ENCODE peak calls at places on chromosomes 4 and X, in six cellular contexts. J, T, R, Z, S and V are unnamed samples.

GRCh38 chrX:154457491-154458115 is 478 bp upstream of the PLXNA3 start:
- DNase-seq in J (no peak), Z (no peak), T (no peak), R (peak; percentile 38), S (peak; percentile 35), V (peak; percentile 58)

GRCh38 chr4:87545052-87545451 is 15.9 kb upstream of the SPARCL1 start:
- DNase-seq in S (no peak), Z (no peak), R (no peak), T (no peak), J (no peak), V (no peak)

GRCh38 chr4:39032218-39033085 is at the start of gene TMEM156:
- DNase-seq in J (no peak), Z (peak; percentile 80), S (no peak), T (no peak), R (no peak), V (no peak)

GRCh38 chr4:173801876-173802713 is 272.1 kb upstream of the HAND2 start:
- DNase-seq in R (no peak), J (peak; percentile 63), S (no peak), T (no peak), Z (peak; percentile 15), V (no peak)

GRCh38 chrX:104310084-104310483 is 55.4 kb upstream of the ESX1 start:
- DNase-seq in Z (peak; percentile 47), R (no peak), S (no peak), J (peak; percentile 41), T (no peak), V (no peak)

GRCh38 chr4:188297873-188298272 is 158.6 kb downstream of the TRIML1 start:
- DNase-seq in T (peak; percentile 14), S (no peak), R (no peak), J (peak; percentile 6), Z (peak; percentile 85), V (no peak)

GRCh38 chr4:108072300-108072699 is 82.6 kb downstream of the HADH start:
- DNase-seq in Z (no peak), S (no peak), T (no peak), R (no peak), J (no peak), V (no peak)

GRCh38 chrX:95056901-95057300 is 1382.9 kb downstream of the FAM133A start:
- DNase-seq in S (no peak), Z (peak; percentile 4), T (no peak), J (peak; percentile 35), R (no peak), V (no peak)

GRCh38 chr4:7649741-7650531 is 215.2 kb upstream of the PSAPL1 start:
- DNase-seq in R (no peak), S (no peak), T (peak; percentile 81), J (peak; percentile 95), Z (peak; percentile 95), V (no peak)

GRCh38 chr4:186676531-186677158 is 47.0 kb downstream of the FAT1 start:
- DNase-seq in Z (peak; percentile 98), R (no peak), T (peak; percentile 46), S (no peak), J (peak; percentile 89), V (no peak)

GRCh38 chrX:98398542-98398941 is 1514.8 kb downstream of the RPA4 start:
- DNase-seq in R (no peak), T (no peak), Z (no peak), J (no peak), S (no peak), V (no peak)

GRCh38 chr4:68907230-68907629 is 44.4 kb downstream of the UGT2A3 start:
- DNase-seq in S (no peak), R (no peak), T (no peak), Z (no peak), J (no peak), V (no peak)

GRCh38 chr4:68905598-68906237 is 45.9 kb downstream of the UGT2A3 start:
- DNase-seq in S (no peak), T (no peak), Z (no peak), J (no peak), R (peak; percentile 27), V (no peak)

GRCh38 chr4:68906238-68907137 is 45.1 kb downstream of the UGT2A3 start:
- DNase-seq in R (peak; percentile 15), J (no peak), Z (no peak), T (no peak), S (no peak), V (no peak)

GRCh38 chr4:68907788-68908700 is 43.6 kb downstream of the UGT2A3 start:
- DNase-seq in S (no peak), T (no peak), J (no peak), Z (no peak), R (no peak), V (no peak)

GRCh38 chr4:68904786-68905185 is 46.8 kb downstream of the UGT2A3 start:
- DNase-seq in S (no peak), Z (no peak), T (no peak), J (no peak), R (no peak), V (no peak)
- TF ChIP-seq CTCF in S (no peak), Z (no peak), T (no peak), J (no peak), R (peak; percentile 54), V (no peak)

DNA sequence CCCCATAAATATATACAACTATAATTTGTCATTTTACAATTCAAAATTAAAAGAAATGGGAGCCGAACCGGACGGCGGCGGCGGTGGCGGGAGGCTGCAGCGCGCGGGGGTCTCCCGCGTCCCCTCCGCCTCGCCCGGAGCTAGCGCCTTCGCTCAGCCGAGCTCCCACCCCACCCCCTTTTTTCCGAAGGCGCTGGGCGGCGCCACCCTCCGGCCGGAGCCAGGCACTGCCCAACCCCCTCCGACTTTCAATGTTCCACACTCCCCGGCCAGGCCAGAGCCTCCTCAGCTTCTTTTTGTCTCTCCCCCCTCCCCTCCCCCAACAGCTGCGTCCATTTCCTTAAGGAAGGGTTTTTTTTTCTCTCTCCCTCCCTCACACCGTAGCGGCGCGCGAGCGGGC is 214.1 kb upstream of the GEMIN8 start:
- DNase-seq in J (no peak), R (no peak), Z (no peak), S (no peak), T (no peak), V (no peak)
- TF ChIP-seq CTCF in J (no peak), R (no peak), Z (no peak), S (no peak), T (no peak), V (no peak)

GRCh38 chr4:151797131-151797530 is 36.3 kb upstream of the GATB start:
- DNase-seq in Z (no peak), R (no peak), T (no peak), J (peak; percentile 32), S (no peak), V (no peak)

GRCh38 chr4:151798678-151799416 is 38.0 kb upstream of the GATB start:
- DNase-seq in T (no peak), R (no peak), S (no peak), J (no peak), Z (no peak), V (no peak)

GRCh38 chr4:151797853-151798252 is 37.0 kb upstream of the GATB start:
- DNase-seq in R (no peak), J (no peak), T (no peak), S (no peak), Z (no peak), V (no peak)

GRCh38 chr4:151801547-151802516 is 41.0 kb upstream of the GATB start:
- DNase-seq in S (peak; percentile 68), T (no peak), J (peak; percentile 44), R (no peak), Z (peak; percentile 44), V (no peak)

DNA sequence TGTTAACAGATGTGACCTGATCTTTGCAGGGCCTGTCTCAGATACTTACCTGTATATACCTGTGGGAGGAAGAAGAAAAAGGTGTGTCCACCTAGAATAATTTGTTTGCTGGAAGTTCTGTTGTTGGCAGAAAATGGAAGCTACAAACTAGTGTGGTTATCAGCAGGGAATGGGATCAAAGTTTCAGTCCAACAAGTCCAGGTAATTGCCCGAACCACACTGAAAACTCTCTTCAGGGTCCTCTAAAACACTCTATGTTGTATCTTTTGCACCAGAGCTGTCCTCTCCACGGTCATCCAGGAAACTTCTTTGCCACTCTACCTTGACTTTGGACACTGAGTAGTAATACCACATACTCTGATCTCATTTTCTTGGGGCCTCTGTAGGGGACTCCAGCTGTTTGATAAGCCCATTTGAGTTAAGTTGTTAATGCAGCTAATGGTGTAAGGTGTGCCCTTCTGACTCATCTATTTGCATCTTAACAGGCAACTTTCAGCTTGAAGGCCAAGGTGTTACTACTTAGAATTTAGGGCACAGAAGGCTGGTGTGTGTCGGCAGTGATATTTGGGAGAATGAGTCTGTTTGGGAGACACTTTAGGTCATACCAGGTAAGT is 38.7 kb upstream of the GATB start:
- DNase-seq in R (no peak), T (no peak), Z (no peak), S (no peak), J (no peak), V (no peak)
- TF ChIP-seq CTCF in R (no peak), T (no peak), Z (no peak), S (no peak), J (no peak), V (no peak)

GRCh38 chr4:169253087-169253675 is 17.6 kb downstream of the SH3RF1 start:
- DNase-seq in J (peak; percentile 45), T (no peak), R (no peak), S (peak; percentile 45), Z (no peak), V (no peak)
- TF ChIP-seq CTCF in J (no peak), T (no peak), R (no peak), S (no peak), Z (no peak), V (no peak)

GRCh38 chrX:96373047-96373355 is 311.6 kb upstream of the DIAPH2 start:
- DNase-seq in R (no peak), S (no peak), Z (no peak), T (no peak), J (no peak), V (no peak)
- TF ChIP-seq CTCF in R (no peak), S (no peak), Z (no peak), T (no peak), J (no peak), V (no peak)